ENCODE peak calls at places on chromosomes 12 and 14, in five cellular contexts. P, W, G, H and S are unnamed samples.

GRCh38 chr12:84131076-84131475 is 781.5 kb downstream of the SLC6A15 start:
- DNase-seq in P (no peak), G (no peak), W (no peak), H (no peak), S (no peak)

GRCh38 chr12:99092100-99092851 is 447.2 kb downstream of the APAF1 start:
- DNase-seq in P (no peak), H (no peak), W (no peak), G (peak; percentile 14), S (no peak)

GRCh38 chr12:48695859-48696258 is 13.8 kb upstream of the KANSL2 start:
- DNase-seq in P (no peak), W (no peak), G (no peak), H (no peak), S (no peak)

GRCh38 chr14:105498430-105499255 is 7.6 kb downstream of the TEDC1 start:
- DNase-seq in G (no peak), H (peak; percentile 42), W (no peak), P (peak; percentile 20), S (no peak)

GRCh38 chr12:18849080-18849479 is 111.2 kb downstream of the CAPZA3 start:
- DNase-seq in W (no peak), H (no peak), P (no peak), G (peak; percentile 18), S (no peak)

GRCh38 chr12:58741226-58741625 is 179.1 kb downstream of the LRIG3 start:
- DNase-seq in W (no peak), G (no peak), P (no peak), H (no peak), S (no peak)

GRCh38 chr14:76688373-76688671 is 72.9 kb upstream of the VASH1 start:
- DNase-seq in W (no peak), G (no peak), P (no peak), H (no peak), S (no peak)

GRCh38 chr12:6854036-6854435 is 2.1 kb downstream of the USP5 start:
- DNase-seq in G (peak; percentile 22), H (no peak), W (no peak), P (no peak), S (no peak)

GRCh38 chr12:15600223-15600935 is 188.8 kb downstream of the EPS8 start:
- DNase-seq in H (no peak), W (no peak), G (no peak), P (no peak), S (no peak)

GRCh38 chr12:84874125-84874824 is 38.3 kb downstream of the SLC6A15 start:
- DNase-seq in G (peak; percentile 50), W (peak; percentile 13), H (no peak), P (no peak), S (peak; percentile 4)

GRCh38 chr14:60722163-60722835 is 1.9 kb downstream of the SIX4 start:
- DNase-seq in H (peak; percentile 47), P (peak; percentile 38), G (peak; percentile 82), W (no peak), S (peak; percentile 84)

GRCh38 chr12:55515696-55516095 is 23.5 kb downstream of the OR6C68 start:
- DNase-seq in P (no peak), H (no peak), W (no peak), G (peak; percentile 8), S (peak; percentile 2)

GRCh38 chr12:112977641-112978040 is 678 bp upstream of the OAS2 start:
- DNase-seq in P (no peak), W (no peak), G (no peak), H (no peak), S (no peak)

GRCh38 chr14:59339526-59339925 is 125.7 kb downstream of the GPR135 start:
- DNase-seq in H (no peak), P (no peak), G (no peak), W (no peak), S (no peak)

GRCh38 chr14:50399251-50400032 is 2.8 kb upstream of the CDKL1 start:
- DNase-seq in W (peak; percentile 5), H (no peak), G (no peak), P (no peak), S (peak; percentile 11)

GRCh38 chr14:101110729-101111619 is 207.5 kb upstream of the RTL1 start:
- DNase-seq in W (no peak), G (no peak), H (no peak), P (peak; percentile 25), S (no peak)

GRCh38 chr12:86950043-86950838 is 694.0 kb upstream of the MGAT4C start:
- DNase-seq in W (no peak), P (no peak), H (no peak), G (no peak), S (no peak)

GRCh38 chr12:94638521-94638920 is 11.8 kb downstream of the TMCC3 start:
- DNase-seq in W (no peak), H (no peak), G (no peak), P (no peak), S (no peak)

GRCh38 chr12:45407188-45407850 is 191.4 kb downstream of the ANO6 start:
- DNase-seq in W (no peak), P (no peak), H (no peak), G (no peak), S (no peak)

GRCh38 chr12:48388938-48389337 is 38.2 kb upstream of the ZNF641 start:
- DNase-seq in H (no peak), W (no peak), G (no peak), P (no peak), S (no peak)

GRCh38 chr14:25484194-25484593 is 434.2 kb upstream of the STXBP6 start:
- DNase-seq in H (no peak), W (no peak), G (no peak), P (no peak), S (no peak)

GRCh38 chr14:59931237-59931636 is 11.3 kb downstream of the LRRC9 start:
- DNase-seq in G (no peak), P (no peak), H (no peak), W (no peak), S (no peak)

GRCh38 chr14:75323571-75323970 is 44.9 kb downstream of the FOS start:
- DNase-seq in W (no peak), G (no peak), P (no peak), H (no peak), S (no peak)

GRCh38 chr12:95996034-95996658 is at the start of gene HAL:
- DNase-seq in G (no peak), W (peak; percentile 92), P (no peak), H (peak; percentile 59), S (no peak)

GRCh38 chr12:115872212-115872611 is 405.3 kb downstream of the MED13L start:
- DNase-seq in G (peak; percentile 49), W (no peak), H (no peak), P (no peak), S (no peak)

GRCh38 chr14:101833045-101833444 is 71.5 kb downstream of the PPP2R5C start:
- DNase-seq in P (no peak), W (no peak), G (no peak), H (no peak), S (no peak)

GRCh38 chr12:97595936-97596335 is 133.3 kb downstream of the RMST start:
- DNase-seq in P (no peak), H (no peak), G (no peak), W (no peak), S (no peak)

GRCh38 chr14:71467419-71467818 is 464.8 kb upstream of the RGS6 start:
- DNase-seq in P (no peak), G (no peak), H (no peak), W (no peak), S (no peak)

GRCh38 chr12:50505386-50505827 is 622 bp downstream of the DIP2B start:
- DNase-seq in W (no peak), G (peak; percentile 57), H (no peak), P (peak; percentile 37), S (peak; percentile 35)

GRCh38 chr12:52147983-52148540 is 43.8 kb downstream of the KRT80 start:
- DNase-seq in H (no peak), P (no peak), G (no peak), W (no peak), S (no peak)

GRCh38 chr12:106918746-106919145 is 37.0 kb upstream of the TMEM263 start:
- DNase-seq in H (no peak), G (peak; percentile 86), P (no peak), W (no peak), S (peak; percentile 58)

GRCh38 chr14:28656704-28657255 is 109.8 kb upstream of the FOXG1 start:
- DNase-seq in P (no peak), G (no peak), H (no peak), W (no peak), S (no peak)

GRCh38 chr12:63905523-63905922 is 61.0 kb downstream of the SRGAP1 start:
- DNase-seq in P (no peak), G (no peak), W (no peak), H (no peak), S (no peak)

GRCh38 chr14:31059152-31059924 is 33.2 kb upstream of the STRN3 start:
- DNase-seq in W (peak; percentile 43), G (peak; percentile 95), H (no peak), P (peak; percentile 46), S (peak; percentile 96)

GRCh38 chr12:30110505-30110904 is 326.8 kb upstream of the TMTC1 start:
- DNase-seq in W (no peak), G (no peak), P (no peak), H (no peak), S (peak; percentile 91)

GRCh38 chr12:25752910-25753309 is 199.8 kb upstream of the LMNTD1 start:
- DNase-seq in W (no peak), H (no peak), P (no peak), G (no peak), S (no peak)

GRCh38 chr12:400828-401227 is 616 bp upstream of the CCDC77 start:
- DNase-seq in P (no peak), G (no peak), H (no peak), W (no peak), S (no peak)
- H3K4me3 ChIP-seq in P (peak overlapping the region; percentile 57), G (no peak overlapping the region), H (peak overlapping the region; percentile 73), W (peak overlapping the region; percentile 98), S (peak overlapping the region; percentile 74)

GRCh38 chr12:117047810-117048584 is 51.2 kb downstream of the TESC start:
- DNase-seq in G (peak; percentile 57), H (no peak), P (no peak), W (no peak), S (peak; percentile 40)
- H3K27ac ChIP-seq in G (peak overlapping the region; percentile 33), H (peak overlapping the region; percentile 46), P (no peak overlapping the region), W (no peak overlapping the region), S (no peak overlapping the region)

GRCh38 chr14:23104070-23104590 is 659 bp downstream of the CIROP start:
- DNase-seq in H (no peak), G (no peak), W (no peak), P (no peak), S (no peak)
- H3K4me3 ChIP-seq in H (no peak overlapping the region), G (no peak overlapping the region), W (no peak overlapping the region), P (no peak overlapping the region), S (no peak overlapping the region)

GRCh38 chr12:11756523-11756922 is 107.0 kb downstream of the ETV6 start:
- DNase-seq in H (no peak), G (no peak), P (no peak), W (no peak), S (no peak)
- H3K27ac ChIP-seq in H (no peak overlapping the region), G (no peak overlapping the region), P (no peak overlapping the region), W (no peak overlapping the region), S (no peak overlapping the region)